ENCODE peak calls at places on chromosomes 6 and 20, in eight cellular contexts. D is stromal cell of bone marrow, O is NCI-H510A, Q is retina, K is T-helper 2 cell, B is T-helper 9 cell, H is GOT3, G is iPS DF 19.7. L is an unnamed sample.

GRCh38 chr20:49054032-49054643 is 8.0 kb downstream of the CSE1L start:
- DNase-seq in D (no peak), O (no peak), Q (no peak), K (no peak), B (no peak), H (no peak), G (no peak), L (no peak)

GRCh38 chr6:44166591-44167184 is 8.1 kb downstream of the CAPN11 start:
- DNase-seq in D (no peak), O (no peak), Q (no peak), K (no peak), B (no peak), H (no peak), G (peak; percentile 45), L (no peak)

GRCh38 chr20:14219801-14220461 is 117.5 kb downstream of the FLRT3 start:
- DNase-seq in D (no peak), O (peak; percentile 59), Q (no peak), K (no peak), B (no peak), H (no peak), G (no peak), L (no peak)

GRCh38 chr6:71720705-71721104 is 165.6 kb upstream of the RIMS1 start:
- DNase-seq in D (no peak), O (no peak), Q (no peak), K (no peak), B (no peak), H (no peak), G (no peak), L (no peak)

GRCh38 chr20:54208492-54209044 is 681 bp downstream of the PFDN4 start:
- DNase-seq in D (no peak), O (no peak), Q (peak; percentile 77), K (no peak), B (no peak), H (no peak), G (no peak), L (no peak)

GRCh38 chr6:6438286-6438685 is 117.8 kb upstream of the F13A1 start:
- DNase-seq in D (no peak), O (no peak), Q (no peak), K (no peak), B (no peak), H (no peak), G (no peak), L (no peak)

GRCh38 chr6:158869010-158869603 is 49.9 kb upstream of the EZR start:
- DNase-seq in D (peak; percentile 9), O (no peak), Q (peak; percentile 80), K (no peak), B (no peak), H (no peak), G (no peak), L (peak; percentile 80)

GRCh38 chr6:142935553-142936517 is 9.1 kb downstream of the HIVEP2 start:
- DNase-seq in D (no peak), O (no peak), Q (peak; percentile 66), K (no peak), B (peak; percentile 23), H (no peak), G (no peak), L (no peak)

GRCh38 chr6:3359973-3360726 is 96.7 kb downstream of the SLC22A23 start:
- DNase-seq in D (no peak), O (no peak), Q (no peak), K (no peak), B (no peak), H (no peak), G (no peak), L (no peak)

L was measured in NCI-H2107.